ENCODE peak calls at places on chromosome 15, in four cellular contexts. O, Q, U and X are unnamed samples.

GRCh38 chr15:69824075-69824876 is 273.4 kb downstream of the TLE3 start:
- DNase-seq in O (no peak), Q (no peak), U (no peak), X (no peak)

GRCh38 chr15:51094606-51095569 is at the start of gene TNFAIP8L3:
- DNase-seq in O (peak; percentile 48), Q (peak; percentile 66), U (no peak), X (peak; percentile 31)

GRCh38 chr15:36688310-36689102 is 109.1 kb downstream of the CDIN1 start:
- DNase-seq in O (no peak), Q (no peak), U (no peak), X (no peak)

GRCh38 chr15:64828985-64829384 is 3.5 kb upstream of the PIF1 start:
- DNase-seq in O (no peak), Q (no peak), U (no peak), X (no peak)

GRCh38 chr15:55383687-55384086 is 24.5 kb downstream of the CCPG1 start:
- DNase-seq in O (no peak), Q (no peak), U (no peak), X (no peak)

GRCh38 chr15:31461911-31462480 is 135.4 kb downstream of the KLF13 start:
- DNase-seq in O (no peak), Q (peak; percentile 9), U (no peak), X (no peak)

GRCh38 chr15:60362318-60363023 is 35.3 kb downstream of the ANXA2 start:
- DNase-seq in O (no peak), Q (no peak), U (no peak), X (no peak)

GRCh38 chr15:68384451-68385239 is 47.3 kb downstream of the ITGA11 start:
- DNase-seq in O (peak; percentile 24), Q (peak; percentile 36), U (peak; percentile 25), X (no peak)

GRCh38 chr15:58019503-58020376 is 45.8 kb downstream of the ALDH1A2 start:
- DNase-seq in O (no peak), Q (no peak), U (no peak), X (no peak)

GRCh38 chr15:62344806-62345539 is 179.9 kb upstream of the C2CD4B start:
- DNase-seq in O (peak; percentile 82), Q (no peak), U (no peak), X (peak; percentile 84)

GRCh38 chr15:52288051-52288942 is 7.3 kb downstream of the MYO5C start:
- DNase-seq in O (peak; percentile 90), Q (peak; percentile 87), U (peak; percentile 87), X (no peak)

GRCh38 chr15:52289629-52290081 is 5.9 kb downstream of the MYO5C start:
- DNase-seq in O (peak; percentile 91), Q (no peak), U (peak; percentile 63), X (no peak)

GRCh38 chr15:52290800-52291199 is 4.8 kb downstream of the MYO5C start:
- DNase-seq in O (no peak), Q (no peak), U (no peak), X (no peak)

GRCh38 chr15:52290329-52290728 is 5.3 kb downstream of the MYO5C start:
- DNase-seq in O (no peak), Q (no peak), U (no peak), X (no peak)

DNA sequence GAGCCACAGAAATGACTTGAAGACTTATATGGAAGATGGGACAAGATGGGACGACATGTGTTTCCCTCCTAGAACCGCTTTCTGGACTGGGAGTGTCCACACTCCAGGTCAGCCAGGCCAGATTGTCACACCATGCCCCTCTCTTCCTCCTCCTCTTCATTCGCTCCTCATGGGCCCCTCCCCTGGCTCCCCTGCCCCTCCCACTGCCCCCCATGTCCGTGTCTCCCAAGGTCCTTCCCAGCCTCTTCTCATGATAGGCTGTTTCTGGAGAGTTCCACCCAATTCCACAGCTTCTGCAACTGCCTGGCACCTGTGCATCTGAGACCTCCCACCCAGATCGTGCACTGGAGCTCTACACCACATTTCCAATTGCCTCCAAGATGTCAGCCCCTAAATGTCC is 6.6 kb downstream of the MYO5C start:
- DNase-seq in O (no peak), Q (no peak), U (no peak), X (no peak)
- H3K27ac ChIP-seq in O (peak overlapping the region; percentile 82), Q (peak overlapping the region; percentile 71), U (peak overlapping the region; percentile 82), X (no peak overlapping the region)

DNA sequence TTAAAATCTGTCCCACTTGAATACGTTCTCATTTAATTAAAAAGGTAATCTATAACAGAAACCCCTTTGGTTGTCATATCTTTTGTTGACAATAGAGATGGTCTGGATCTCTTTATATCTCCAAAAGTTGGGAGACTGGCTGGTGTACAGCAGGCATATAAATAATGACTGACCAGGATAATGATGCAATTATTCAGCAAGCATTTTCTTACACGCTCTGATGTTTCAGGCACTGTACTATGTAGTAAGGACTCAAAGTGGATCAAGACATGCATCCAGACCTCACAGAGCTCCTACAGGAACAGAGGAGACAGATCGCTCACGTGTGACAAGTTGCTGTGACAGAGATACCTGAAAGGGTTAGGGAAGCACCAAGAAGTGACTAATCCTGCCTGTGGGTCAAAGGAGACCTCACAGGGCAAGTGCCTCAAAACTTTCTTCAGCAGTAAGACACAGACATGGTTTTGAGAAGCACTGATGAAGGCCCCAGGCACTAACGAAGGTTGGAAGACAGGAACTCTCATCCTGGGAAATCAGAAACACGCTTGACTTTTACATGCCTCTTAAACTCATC is 25.7 kb downstream of the VPS39 start:
- DNase-seq in O (no peak), Q (no peak), U (no peak), X (no peak)
- TF ChIP-seq CTCF in O (no peak), Q (no peak), U (no peak), X (no peak)

DNA sequence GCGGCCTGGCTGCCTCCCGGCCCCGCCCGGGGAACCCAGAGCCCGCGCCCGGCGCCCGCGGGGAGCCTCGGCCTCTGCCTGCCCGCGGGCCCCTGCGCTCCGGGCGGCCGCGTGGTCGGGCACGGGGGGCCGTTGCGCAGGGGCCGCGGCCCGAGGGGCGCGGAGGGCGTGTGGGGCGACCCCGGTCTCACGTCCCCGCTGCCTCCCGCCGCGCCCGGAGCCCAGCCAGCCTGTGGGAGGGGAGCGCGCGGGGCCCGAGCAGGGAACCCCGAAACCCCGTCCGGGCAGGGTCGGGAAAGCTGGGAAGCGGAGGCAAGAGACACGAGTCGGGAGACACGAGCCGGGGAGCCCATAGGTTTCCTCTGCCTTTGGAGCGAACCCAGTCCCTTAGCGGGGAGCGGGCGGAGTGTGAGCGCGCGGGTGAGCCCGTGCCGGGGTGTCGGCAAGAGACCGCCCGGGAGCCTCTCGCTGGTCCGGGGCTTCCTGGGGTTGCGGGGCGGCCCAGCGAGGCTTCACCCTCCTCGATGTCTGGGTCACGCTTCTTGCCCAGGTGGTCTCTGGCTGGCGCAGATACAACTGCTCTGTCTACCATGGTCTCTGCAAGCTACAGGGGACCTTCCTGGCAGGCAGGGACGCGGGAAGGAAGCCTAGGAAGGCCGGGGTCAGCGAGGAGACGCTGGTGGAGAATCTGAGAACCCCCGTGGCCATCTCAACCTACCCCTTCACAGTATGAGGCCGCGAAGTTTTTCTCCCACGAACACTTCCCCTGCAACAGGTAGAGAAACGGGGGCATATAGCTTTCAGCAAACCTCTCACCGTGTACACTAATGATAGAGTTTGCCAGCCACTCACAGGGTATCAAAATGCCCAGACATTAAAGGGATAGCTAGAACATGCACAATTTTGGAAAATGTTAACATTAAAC is 586 bp downstream of the LRRK1 start:
- DNase-seq in O (no peak), Q (peak; percentile 73), U (peak; percentile 60), X (peak; percentile 24)
- H3K4me3 ChIP-seq in O (peak overlapping the region; percentile 58), Q (peak overlapping the region; percentile 65), U (peak overlapping the region; percentile 68), X (peak overlapping the region; percentile 61)

GRCh38 chr15:47870300-47870955 is 153.1 kb downstream of the SEMA6D start:
- DNase-seq in O (no peak), Q (no peak), U (no peak), X (no peak)

GRCh38 chr15:47870956-47871625 is 153.8 kb downstream of the SEMA6D start:
- DNase-seq in O (no peak), Q (no peak), U (no peak), X (no peak)

GRCh38 chr15:47872208-47872607 is 154.9 kb downstream of the SEMA6D start:
- DNase-seq in O (no peak), Q (no peak), U (no peak), X (no peak)

GRCh38 chr15:47876986-47877385 is 159.7 kb downstream of the SEMA6D start:
- DNase-seq in O (no peak), Q (no peak), U (no peak), X (no peak)

GRCh38 chr15:47872869-47873301 is 155.6 kb downstream of the SEMA6D start:
- DNase-seq in O (no peak), Q (no peak), U (no peak), X (no peak)
- H3K27ac ChIP-seq in O (no peak overlapping the region), Q (no peak overlapping the region), U (no peak overlapping the region), X (no peak overlapping the region)

GRCh38 chr15:52349062-52349700 is 53.6 kb upstream of the MYO5C start:
- DNase-seq in O (no peak), Q (no peak), U (no peak), X (no peak)

GRCh38 chr15:52344592-52344991 is 49.0 kb upstream of the MYO5C start:
- DNase-seq in O (no peak), Q (no peak), U (no peak), X (no peak)

GRCh38 chr15:52351206-52351907 is 55.8 kb upstream of the MYO5C start:
- DNase-seq in O (no peak), Q (no peak), U (peak; percentile 47), X (no peak)

GRCh38 chr15:52348056-52348745 is 52.6 kb upstream of the MYO5C start:
- DNase-seq in O (no peak), Q (peak; percentile 64), U (peak; percentile 48), X (no peak)

GRCh38 chr15:52350423-52350822 is 54.8 kb upstream of the MYO5C start:
- DNase-seq in O (no peak), Q (no peak), U (no peak), X (no peak)
- TF ChIP-seq CTCF in O (no peak), Q (no peak), U (no peak), X (peak; percentile 12)

DNA sequence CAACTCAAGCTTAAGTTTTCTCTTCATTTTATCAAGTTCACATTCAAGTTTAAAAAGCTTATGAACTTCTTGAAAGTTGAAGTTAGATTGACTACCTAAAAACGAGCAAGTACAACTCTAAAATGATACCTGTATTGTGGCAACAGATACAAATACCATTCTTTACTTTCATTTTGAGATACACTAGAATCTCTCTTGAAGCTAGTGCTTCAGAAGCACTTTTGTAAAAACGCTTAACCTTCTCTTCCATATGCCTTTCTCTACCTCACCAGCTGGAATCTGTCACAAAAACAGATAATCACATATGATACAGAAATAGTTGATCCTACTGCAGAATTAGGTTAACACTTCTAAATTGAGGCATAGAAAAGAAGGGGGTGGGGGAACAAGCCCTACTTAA is 1.6 kb downstream of the ATOSA start:
- DNase-seq in O (no peak), Q (no peak), U (no peak), X (no peak)
- H3K4me3 ChIP-seq in O (peak overlapping the region; percentile 92), Q (peak overlapping the region; percentile 75), U (peak overlapping the region; percentile 85), X (peak overlapping the region; percentile 90)

GRCh38 chr15:63476229-63476632 is 28.2 kb upstream of the USP3 start:
- DNase-seq in O (no peak), Q (no peak), U (no peak), X (no peak)
- H3K27ac ChIP-seq in O (no peak overlapping the region), Q (no peak overlapping the region), U (no peak overlapping the region), X (no peak overlapping the region)